ENCODE peak calls at places on chromosomes 3 and 15, in ten cellular contexts. One of them, this sample, is unnamed.
A peak's percentile ranks its signal among the peaks of the same experiment; 100 is the strongest.

GRCh38 chr3:26712211-26713026 is 89.8 kb downstream of the LRRC3B start:
- DNase-seq in head of caudate nucleus: no peak
- DNase-seq in mucosa of descending colon: no peak
- DNase-seq in B cell: no peak
- DNase-seq in ELR: peak; percentile 49
- DNase-seq in nephron progenitor cell: peak; percentile 21
- DNase-seq in stimulated activated CD8-positive, alpha-beta memory T cell treated with anti-CD3 and anti-CD28 coated beads, Interleukin-12 subunit alpha, Interleukin-12 subunit beta, amount 100 ng/mL, for 1 hour: no peak
- DNase-seq in anterior cingulate cortex: no peak
- DNase-seq in GM23248: peak; percentile 61
- DNase-seq in germinal center: peak; percentile 7
- DNase-seq in this sample: no peak

GRCh38 chr3:120449701-120450216 is 1.0 kb downstream of the FSTL1 start:
- DNase-seq in GM23248: peak; percentile 87
- DNase-seq in germinal center: no peak
- DNase-seq in stimulated activated CD8-positive, alpha-beta memory T cell treated with anti-CD3 and anti-CD28 coated beads, Interleukin-12 subunit alpha, Interleukin-12 subunit beta, amount 100 ng/mL, for 1 hour: no peak
- DNase-seq in B cell: no peak
- DNase-seq in anterior cingulate cortex: no peak
- DNase-seq in ELR: peak; percentile 56
- DNase-seq in nephron progenitor cell: no peak
- DNase-seq in head of caudate nucleus: no peak
- DNase-seq in mucosa of descending colon: no peak
- DNase-seq in this sample: no peak

GRCh38 chr3:169138849-169139416 is 524.6 kb downstream of the MECOM start:
- DNase-seq in nephron progenitor cell: no peak
- DNase-seq in head of caudate nucleus: no peak
- DNase-seq in GM23248: no peak
- DNase-seq in B cell: no peak
- DNase-seq in ELR: no peak
- DNase-seq in stimulated activated CD8-positive, alpha-beta memory T cell treated with anti-CD3 and anti-CD28 coated beads, Interleukin-12 subunit alpha, Interleukin-12 subunit beta, amount 100 ng/mL, for 1 hour: no peak
- DNase-seq in germinal center: no peak
- DNase-seq in mucosa of descending colon: no peak
- DNase-seq in anterior cingulate cortex: no peak
- DNase-seq in this sample: no peak

GRCh38 chr15:74651251-74651741 is 35.7 kb downstream of the CLK3 start:
- DNase-seq in germinal center: no peak
- DNase-seq in B cell: no peak
- DNase-seq in head of caudate nucleus: no peak
- DNase-seq in anterior cingulate cortex: no peak
- DNase-seq in nephron progenitor cell: no peak
- DNase-seq in GM23248: peak; percentile 37
- DNase-seq in stimulated activated CD8-positive, alpha-beta memory T cell treated with anti-CD3 and anti-CD28 coated beads, Interleukin-12 subunit alpha, Interleukin-12 subunit beta, amount 100 ng/mL, for 1 hour: no peak
- DNase-seq in ELR: no peak
- DNase-seq in mucosa of descending colon: no peak
- DNase-seq in this sample: no peak

GRCh38 chr3:100419406-100419805 is 18.1 kb downstream of the LNP1 start:
- DNase-seq in nephron progenitor cell: no peak
- DNase-seq in GM23248: no peak
- DNase-seq in ELR: no peak
- DNase-seq in germinal center: no peak
- DNase-seq in anterior cingulate cortex: no peak
- DNase-seq in head of caudate nucleus: no peak
- DNase-seq in stimulated activated CD8-positive, alpha-beta memory T cell treated with anti-CD3 and anti-CD28 coated beads, Interleukin-12 subunit alpha, Interleukin-12 subunit beta, amount 100 ng/mL, for 1 hour: no peak
- DNase-seq in B cell: peak; percentile 16
- DNase-seq in mucosa of descending colon: no peak
- DNase-seq in this sample: no peak

GRCh38 chr3:94115482-94115881 is 52.6 kb downstream of the NSUN3 start:
- DNase-seq in GM23248: peak; percentile 48
- DNase-seq in ELR: peak; percentile 53
- DNase-seq in stimulated activated CD8-positive, alpha-beta memory T cell treated with anti-CD3 and anti-CD28 coated beads, Interleukin-12 subunit alpha, Interleukin-12 subunit beta, amount 100 ng/mL, for 1 hour: no peak
- DNase-seq in anterior cingulate cortex: no peak
- DNase-seq in germinal center: no peak
- DNase-seq in mucosa of descending colon: no peak
- DNase-seq in head of caudate nucleus: no peak
- DNase-seq in nephron progenitor cell: no peak
- DNase-seq in B cell: no peak
- DNase-seq in this sample: no peak

GRCh38 chr3:106758459-106758858 is 618.8 kb upstream of the CCDC54 start:
- DNase-seq in germinal center: no peak
- DNase-seq in head of caudate nucleus: no peak
- DNase-seq in GM23248: peak; percentile 15
- DNase-seq in B cell: no peak
- DNase-seq in anterior cingulate cortex: no peak
- DNase-seq in nephron progenitor cell: no peak
- DNase-seq in mucosa of descending colon: no peak
- DNase-seq in ELR: no peak
- DNase-seq in stimulated activated CD8-positive, alpha-beta memory T cell treated with anti-CD3 and anti-CD28 coated beads, Interleukin-12 subunit alpha, Interleukin-12 subunit beta, amount 100 ng/mL, for 1 hour: no peak
- DNase-seq in this sample: no peak

GRCh38 chr15:25803036-25803435 is 60.1 kb downstream of the ATP10A start:
- DNase-seq in ELR: no peak
- DNase-seq in mucosa of descending colon: no peak
- DNase-seq in head of caudate nucleus: no peak
- DNase-seq in nephron progenitor cell: no peak
- DNase-seq in anterior cingulate cortex: no peak
- DNase-seq in stimulated activated CD8-positive, alpha-beta memory T cell treated with anti-CD3 and anti-CD28 coated beads, Interleukin-12 subunit alpha, Interleukin-12 subunit beta, amount 100 ng/mL, for 1 hour: no peak
- DNase-seq in germinal center: peak; percentile 73
- DNase-seq in GM23248: no peak
- DNase-seq in B cell: no peak
- DNase-seq in this sample: no peak

GRCh38 chr3:170751083-170751893 is 118.7 kb downstream of the RPL22L1 start:
- DNase-seq in germinal center: no peak
- DNase-seq in B cell: no peak
- DNase-seq in stimulated activated CD8-positive, alpha-beta memory T cell treated with anti-CD3 and anti-CD28 coated beads, Interleukin-12 subunit alpha, Interleukin-12 subunit beta, amount 100 ng/mL, for 1 hour: no peak
- DNase-seq in ELR: peak; percentile 95
- DNase-seq in GM23248: peak; percentile 90
- DNase-seq in anterior cingulate cortex: no peak
- DNase-seq in head of caudate nucleus: no peak
- DNase-seq in nephron progenitor cell: no peak
- DNase-seq in mucosa of descending colon: no peak
- DNase-seq in this sample: peak; percentile 45

GRCh38 chr3:157588386-157589060 is 85.3 kb upstream of the VEPH1 start:
- DNase-seq in ELR: no peak
- DNase-seq in germinal center: no peak
- DNase-seq in B cell: no peak
- DNase-seq in head of caudate nucleus: no peak
- DNase-seq in mucosa of descending colon: no peak
- DNase-seq in nephron progenitor cell: no peak
- DNase-seq in anterior cingulate cortex: no peak
- DNase-seq in GM23248: no peak
- DNase-seq in stimulated activated CD8-positive, alpha-beta memory T cell treated with anti-CD3 and anti-CD28 coated beads, Interleukin-12 subunit alpha, Interleukin-12 subunit beta, amount 100 ng/mL, for 1 hour: no peak
- DNase-seq in this sample: no peak

GRCh38 chr3:10437272-10437994 is 68.0 kb downstream of the ATP2B2 start:
- DNase-seq in GM23248: peak; percentile 81
- DNase-seq in ELR: peak; percentile 83
- DNase-seq in anterior cingulate cortex: no peak
- DNase-seq in stimulated activated CD8-positive, alpha-beta memory T cell treated with anti-CD3 and anti-CD28 coated beads, Interleukin-12 subunit alpha, Interleukin-12 subunit beta, amount 100 ng/mL, for 1 hour: peak; percentile 33
- DNase-seq in head of caudate nucleus: no peak
- DNase-seq in mucosa of descending colon: no peak
- DNase-seq in germinal center: peak; percentile 30
- DNase-seq in B cell: peak; percentile 64
- DNase-seq in nephron progenitor cell: no peak
- DNase-seq in this sample: no peak

GRCh38 chr3:173238091-173238490 is 97.1 kb upstream of the SPATA16 start:
- DNase-seq in germinal center: no peak
- DNase-seq in stimulated activated CD8-positive, alpha-beta memory T cell treated with anti-CD3 and anti-CD28 coated beads, Interleukin-12 subunit alpha, Interleukin-12 subunit beta, amount 100 ng/mL, for 1 hour: no peak
- DNase-seq in B cell: no peak
- DNase-seq in GM23248: no peak
- DNase-seq in mucosa of descending colon: no peak
- DNase-seq in head of caudate nucleus: no peak
- DNase-seq in nephron progenitor cell: no peak
- DNase-seq in anterior cingulate cortex: no peak
- DNase-seq in ELR: no peak
- DNase-seq in this sample: no peak

GRCh38 chr3:37197810-37198371 is 23.5 kb upstream of the LRRFIP2 start:
- DNase-seq in mucosa of descending colon: no peak
- DNase-seq in stimulated activated CD8-positive, alpha-beta memory T cell treated with anti-CD3 and anti-CD28 coated beads, Interleukin-12 subunit alpha, Interleukin-12 subunit beta, amount 100 ng/mL, for 1 hour: no peak
- DNase-seq in anterior cingulate cortex: no peak
- DNase-seq in GM23248: peak; percentile 76
- DNase-seq in germinal center: no peak
- DNase-seq in head of caudate nucleus: no peak
- DNase-seq in ELR: peak; percentile 93
- DNase-seq in nephron progenitor cell: peak; percentile 14
- DNase-seq in B cell: no peak
- DNase-seq in this sample: no peak

This sample was measured in lung.